ENCODE peak calls at places on chromosome X, in nine cellular contexts. Z, U, W, D, C, V, A, P and I are unnamed samples. For H3K9me3, the result is how much of the 10 kb centered on the place peaks cover.

GRCh38 chrX:130680164-130681035 is 222.6 kb downstream of the ENOX2 start:
- DNase-seq in Z (no peak), U (no peak), W (no peak), D (no peak), C (no peak), V (no peak), A (no peak), P (no peak), I (no peak)

GRCh38 chrX:30690330-30690729 is 37.1 kb downstream of the GK start:
- DNase-seq in Z (no peak), U (no peak), W (no peak), D (no peak), C (no peak), V (no peak), A (no peak), P (no peak), I (peak)

GRCh38 chrX:88612870-88613329 is 134.1 kb upstream of the CPXCR1 start:
- DNase-seq in Z (no peak), U (peak), W (no peak), D (no peak), C (peak), V (no peak), A (no peak), P (no peak), I (no peak)

GRCh38 chrX:129959493-129959832 is 23.0 kb upstream of the BCORL1 start:
- DNase-seq in Z (no peak), U (peak), W (no peak), D (no peak), C (peak), V (no peak), A (no peak), P (no peak), I (no peak)

GRCh38 chrX:19627533-19627932 is 112.2 kb upstream of the MAP3K15 start:
- DNase-seq in Z (no peak), U (no peak), W (no peak), D (no peak), C (no peak), V (no peak), A (no peak), P (peak), I (no peak)

GRCh38 chrX:78514852-78515251 is 144.3 kb downstream of the RTL3 start:
- DNase-seq in Z (no peak), U (peak), W (no peak), D (no peak), C (peak), V (no peak), A (no peak), P (no peak), I (no peak)

GRCh38 chrX:134162032-134162431 is 75.0 kb upstream of the CCDC160 start:
- DNase-seq in Z (no peak), U (no peak), W (no peak), D (no peak), C (no peak), V (no peak), A (no peak), P (no peak), I (no peak)

GRCh38 chrX:9757366-9757765 is 8.3 kb downstream of the GPR143 start:
- DNase-seq in Z (no peak), U (no peak), W (no peak), D (no peak), C (no peak), V (no peak), A (no peak), P (no peak), I (no peak)

GRCh38 chrX:118603981-118604380 is 108.4 kb downstream of the DOCK11 start:
- DNase-seq in Z (no peak), U (peak), W (peak), D (peak), C (peak), V (no peak), A (no peak), P (no peak), I (peak)

GRCh38 chrX:77597090-77597489 is 149.9 kb downstream of the FGF16 start:
- DNase-seq in Z (no peak), U (no peak), W (no peak), D (no peak), C (no peak), V (no peak), A (no peak), P (no peak), I (peak)

GRCh38 chrX:22409418-22409817 is 136.7 kb downstream of the CBLL2 start:
- DNase-seq in Z (no peak), U (no peak), W (no peak), D (no peak), C (no peak), V (no peak), A (no peak), P (no peak), I (no peak)

GRCh38 chrX:101219840-101220191 is 230 bp downstream of the DRP2 start:
- DNase-seq in Z (no peak), U (peak), W (no peak), D (no peak), C (peak), V (no peak), A (no peak), P (no peak), I (no peak)

GRCh38 chrX:133938530-133938929 is 46.9 kb downstream of the GPC3 start:
- DNase-seq in Z (no peak), U (no peak), W (no peak), D (no peak), C (no peak), V (no peak), A (no peak), P (no peak), I (no peak)

DNA sequence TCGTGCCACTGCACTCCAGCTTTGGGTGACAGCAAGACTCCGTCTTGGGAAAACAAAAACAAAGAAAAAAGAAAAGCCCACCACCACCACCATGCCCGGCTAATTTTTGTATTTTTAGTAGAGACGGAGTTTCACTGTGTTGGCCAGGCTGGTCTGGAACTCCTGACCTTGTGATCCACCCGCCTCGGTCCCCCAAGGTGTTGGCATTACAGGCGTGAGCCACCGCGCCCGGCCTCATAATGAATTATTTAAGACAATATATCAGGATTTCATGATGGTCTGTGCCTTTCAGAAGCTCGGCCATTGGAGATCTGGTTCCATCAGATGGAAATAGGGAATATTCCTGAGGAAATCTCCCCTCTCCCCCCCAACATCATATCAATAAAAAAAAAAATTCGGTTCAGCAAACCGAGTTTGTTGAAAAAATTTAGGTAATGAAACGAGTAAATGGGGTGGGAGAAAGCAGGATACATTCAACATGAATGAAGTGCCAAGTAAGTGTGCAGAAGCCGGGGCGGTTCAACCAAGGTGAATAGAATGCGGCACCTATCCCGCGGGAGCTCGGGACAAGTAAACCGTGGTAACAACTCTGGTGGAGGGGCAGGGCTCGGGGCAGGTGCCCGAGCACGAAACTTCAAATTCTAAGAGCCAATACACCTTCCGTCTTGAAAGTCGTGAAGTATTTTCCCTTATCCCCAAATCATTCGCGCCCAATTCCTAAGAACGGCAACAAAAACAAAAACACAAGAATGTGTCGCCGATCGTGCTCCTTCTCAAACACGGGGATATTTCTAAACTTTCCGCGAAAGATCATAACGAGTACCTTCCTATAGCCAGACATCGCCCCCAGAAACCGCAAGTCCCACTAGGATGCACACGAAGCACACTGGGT is 773 bp upstream of the TXLNG start:
- DNase-seq in Z (no peak), U (peak), W (peak), D (peak), C (peak), V (peak), A (no peak), P (no peak), I (no peak)
- H3K27ac ChIP-seq in Z (peak), U (no peak), W (no peak), D (peak), C (no peak), V (no peak), A (peak), P (peak), I (peak)

GRCh38 chrX:48890934-48891401 is 6.6 kb downstream of the TIMM17B start:
- DNase-seq in Z (no peak), U (peak), W (no peak), D (no peak), C (peak), V (no peak), A (peak), P (no peak), I (no peak)
- H3K9me3 ChIP-seq in Z (under half), U (under half), W (under half), D (under half), C (under half), V (under half), A (under half), P (under half), I (under half)

GRCh38 chrX:136431625-136432024 is 56.1 kb upstream of the BRS3 start:
- DNase-seq in Z (no peak), U (no peak), W (no peak), D (no peak), C (no peak), V (no peak), A (no peak), P (no peak), I (no peak)
- H3K27ac ChIP-seq in Z (no peak), U (no peak), W (no peak), D (no peak), C (no peak), V (no peak), A (no peak), P (no peak), I (no peak)

GRCh38 chrX:82038793-82039192 is 836.9 kb downstream of the SH3BGRL start:
- DNase-seq in Z (no peak), U (no peak), W (no peak), D (no peak), C (no peak), V (no peak), A (no peak), P (no peak), I (no peak)

GRCh38 chrX:82041034-82041433 is 839.1 kb downstream of the SH3BGRL start:
- DNase-seq in Z (no peak), U (no peak), W (no peak), D (no peak), C (no peak), V (no peak), A (no peak), P (no peak), I (no peak)
- H3K9me3 ChIP-seq in Z (under half), U (under half), W (under half), D (under half), C (under half), V (under half), A (under half), P (under half), I (under half)

DNA sequence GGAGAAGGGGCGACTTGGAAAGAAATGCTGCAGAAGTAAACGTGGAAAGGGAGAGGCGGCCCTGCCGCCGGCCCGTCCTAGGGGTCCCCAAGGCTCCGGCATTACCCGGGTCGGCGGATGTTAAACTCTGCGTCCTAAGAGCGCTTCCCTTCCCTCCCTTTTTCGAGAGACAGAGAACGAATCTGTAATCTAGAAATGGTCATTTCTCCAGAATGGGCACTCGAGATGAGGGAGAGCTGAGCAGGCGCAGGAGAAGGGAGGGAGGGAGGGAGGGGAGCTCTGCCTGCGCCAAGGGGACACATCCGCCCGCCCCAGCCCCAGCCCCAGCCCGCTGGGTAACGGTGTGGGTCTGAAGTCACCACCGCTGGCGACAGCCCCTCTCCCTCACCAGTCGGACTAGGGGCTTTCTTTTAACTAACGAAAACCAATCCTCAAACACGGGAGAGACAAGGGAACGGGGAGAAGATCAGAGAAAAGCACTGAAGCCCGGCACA is 1.7 kb downstream of the HCFC1 start:
- DNase-seq in Z (no peak), U (no peak), W (peak), D (no peak), C (no peak), V (no peak), A (no peak), P (no peak), I (no peak)
- H3K27ac ChIP-seq in Z (peak), U (no peak), W (peak), D (peak), C (peak), V (peak), A (peak), P (peak), I (peak)

GRCh38 chrX:39301041-39301440 is 499.8 kb downstream of the MID1IP1 start:
- DNase-seq in Z (no peak), U (no peak), W (no peak), D (no peak), C (no peak), V (no peak), A (no peak), P (no peak), I (no peak)
- H3K9me3 ChIP-seq in Z (under half), U (under half), W (under half), D (under half), C (under half), V (under half), A (under half), P (under half), I (under half)

DNA sequence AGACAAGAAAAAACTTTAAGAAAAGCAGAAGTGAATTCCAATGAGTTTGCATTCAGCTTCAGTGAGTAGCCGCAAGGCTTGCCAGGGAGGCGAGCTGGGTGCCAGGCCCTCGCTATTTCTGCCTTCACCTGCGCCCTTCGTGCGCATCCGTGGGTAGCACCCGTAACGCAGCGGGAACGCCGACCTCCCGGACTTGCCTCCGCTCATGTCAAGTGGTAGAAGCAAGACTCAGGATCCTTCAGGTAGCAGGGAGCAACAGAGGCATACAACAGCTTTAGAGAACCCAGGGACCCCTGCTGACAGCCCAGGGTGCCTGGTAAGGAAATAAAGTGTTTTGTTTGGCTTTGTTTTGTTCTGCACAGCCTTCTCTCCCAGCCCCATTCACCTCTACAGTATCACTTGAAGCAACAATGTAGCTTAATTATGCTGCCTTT is 140.0 kb upstream of the BCOR start:
- DNase-seq in Z (no peak), U (peak), W (no peak), D (no peak), C (no peak), V (no peak), A (no peak), P (no peak), I (no peak)
- H3K27ac ChIP-seq in Z (no peak), U (no peak), W (no peak), D (no peak), C (no peak), V (no peak), A (no peak), P (no peak), I (no peak)

GRCh38 chrX:44972132-44972531 is 99.1 kb downstream of the KDM6A start:
- DNase-seq in Z (no peak), U (no peak), W (no peak), D (no peak), C (no peak), V (no peak), A (no peak), P (no peak), I (no peak)
- H3K9me3 ChIP-seq in Z (under half), U (under half), W (under half), D (under half), C (under half), V (under half), A (under half), P (under half), I (under half)